ENCODE peak calls at places on chromosome 12, in eight cellular contexts. A is GM06990; D is CD8-positive, alpha-beta T cell; Z is hepatocyte; M is astrocyte of the cerebellum; N is fibroblast of pulmonary artery; U is psoas muscle; O is spleen. J is an unnamed sample.

GRCh38 chr12:115323223-115323905 is 639.4 kb upstream of the TBX3 start:
- DNase-seq in A (no peak), D (no peak), U (no peak), M (no peak), N (peak), O (no peak), Z (no peak), J (peak)

GRCh38 chr12:29415111-29415510 is 34.1 kb upstream of the ERGIC2 start:
- DNase-seq in M (peak), Z (no peak), U (no peak), D (no peak), A (no peak), N (peak), O (no peak), J (no peak)

GRCh38 chr12:52044284-52044983 is 6.8 kb upstream of the NR4A1 start:
- DNase-seq in D (no peak), Z (no peak), O (peak), A (no peak), N (peak), M (peak), U (peak), J (no peak)

GRCh38 chr12:8712572-8712971 is 14.8 kb downstream of the RIMKLB start:
- DNase-seq in A (no peak), D (no peak), N (no peak), Z (no peak), U (no peak), O (no peak), M (no peak), J (no peak)

GRCh38 chr12:16198884-16199283 is 78.6 kb downstream of the SLC15A5 start:
- DNase-seq in M (no peak), U (no peak), O (no peak), Z (no peak), A (peak), D (no peak), N (no peak), J (no peak)

GRCh38 chr12:57793920-57794319 is 11.3 kb downstream of the TSFM start:
- DNase-seq in N (peak), O (no peak), D (no peak), A (no peak), M (no peak), U (no peak), Z (no peak), J (no peak)

GRCh38 chr12:21696603-21697002 is 39.0 kb upstream of the LDHB start:
- DNase-seq in N (no peak), O (no peak), M (no peak), A (no peak), D (no peak), U (no peak), Z (no peak), J (no peak)

GRCh38 chr12:69240625-69240984 is 1.2 kb downstream of the CPSF6 start:
- DNase-seq in D (no peak), U (no peak), N (no peak), M (no peak), O (no peak), Z (peak), A (no peak), J (no peak)

GRCh38 chr12:69660164-69660863 is 38.8 kb downstream of the BEST3 start:
- DNase-seq in O (no peak), A (no peak), N (no peak), U (no peak), D (no peak), Z (no peak), M (no peak), J (no peak)

GRCh38 chr12:93135286-93136239 is 206.5 kb upstream of the EEA1 start:
- DNase-seq in N (no peak), O (no peak), Z (peak), D (no peak), M (peak), U (no peak), A (peak), J (peak)

GRCh38 chr12:64687816-64688599 is 71.2 kb downstream of the GNS start:
- DNase-seq in A (no peak), U (no peak), O (no peak), M (no peak), Z (no peak), N (no peak), D (no peak), J (peak)

GRCh38 chr12:88994537-88994936 is 357.8 kb downstream of the DUSP6 start:
- DNase-seq in D (no peak), A (no peak), Z (no peak), O (no peak), M (no peak), U (no peak), N (no peak), J (no peak)

GRCh38 chr12:31261744-31262143 is 64.2 kb downstream of the SINHCAF start:
- DNase-seq in A (no peak), U (no peak), N (no peak), M (no peak), D (no peak), Z (no peak), O (no peak), J (no peak)

GRCh38 chr12:71755146-71755892 is 656 bp downstream of the RAB21 start:
- DNase-seq in A (peak), M (no peak), U (peak), Z (peak), O (no peak), N (peak), D (peak), J (no peak)

GRCh38 chr12:132445884-132446471 is 44.0 kb upstream of the FBRSL1 start:
- DNase-seq in D (peak), A (no peak), O (peak), Z (peak), M (no peak), U (peak), N (peak), J (no peak)
- H3K4me3 ChIP-seq in D (peak), A (no peak), O (no peak), Z (no peak), M (no peak), U (no peak), N (peak), J (no peak)

DNA sequence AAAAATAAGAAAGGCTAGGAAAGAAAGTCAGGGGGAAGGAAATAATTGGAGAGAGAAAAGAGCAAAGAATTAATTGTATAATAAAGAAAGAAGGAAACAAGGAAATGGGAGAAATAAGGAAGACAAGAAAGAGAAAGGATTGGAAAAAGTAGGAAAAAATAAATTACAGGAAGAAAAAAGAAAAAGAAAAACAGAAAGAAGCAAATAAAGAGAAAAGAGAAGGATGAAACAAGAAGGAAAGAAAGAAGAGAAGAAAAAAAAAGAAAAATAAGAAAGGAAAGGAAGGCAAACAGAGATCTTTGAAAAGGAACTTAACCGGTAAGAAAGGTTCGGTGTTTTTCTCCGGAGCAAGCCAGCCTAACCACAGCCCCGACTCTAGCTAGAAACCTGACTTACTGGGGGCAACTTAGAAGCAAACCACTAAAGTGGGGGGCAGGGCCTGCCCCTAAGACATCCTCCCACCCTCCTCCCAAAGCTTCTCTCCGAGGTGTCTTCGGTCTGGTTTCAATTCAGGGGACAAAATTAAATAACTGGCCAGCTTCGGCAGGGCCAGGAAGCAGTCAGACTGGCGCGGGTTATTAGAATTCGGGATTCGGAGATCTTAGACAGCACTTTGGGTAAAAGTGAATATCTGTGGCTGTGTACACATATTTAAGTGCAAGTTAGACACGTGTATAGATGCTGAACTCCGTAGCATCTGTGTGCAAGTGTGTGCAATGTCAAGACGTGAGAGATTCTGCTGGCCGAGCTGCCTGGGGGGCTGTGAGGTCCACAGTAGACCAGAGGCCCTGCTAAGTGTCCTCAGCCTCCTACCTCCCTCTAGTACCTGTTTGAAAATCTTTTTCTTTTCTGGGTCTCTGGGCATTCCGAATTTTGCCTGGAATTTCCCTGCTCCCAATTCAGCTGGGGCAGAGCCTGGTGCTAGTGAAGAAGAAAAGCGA is 4.2 kb upstream of the HOXC10 start:
- DNase-seq in M (no peak), Z (no peak), A (no peak), U (peak), N (no peak), D (no peak), O (no peak), J (no peak)
- TF ChIP-seq CTCF in M (no peak), Z (no peak), A (no peak), U (no peak), N (no peak), D (no peak), O (no peak), J (no peak)

GRCh38 chr12:76264617-76265016 is 83.6 kb downstream of the BBS10 start:
- DNase-seq in U (no peak), M (no peak), D (no peak), A (no peak), O (no peak), Z (no peak), N (peak), J (no peak)

GRCh38 chr12:76268267-76268666 is 79.9 kb downstream of the BBS10 start:
- DNase-seq in O (no peak), N (no peak), A (no peak), D (no peak), Z (no peak), M (no peak), U (no peak), J (no peak)

GRCh38 chr12:76270657-76271358 is 77.4 kb downstream of the BBS10 start:
- DNase-seq in U (no peak), M (no peak), N (no peak), D (no peak), A (no peak), Z (no peak), O (no peak), J (no peak)

GRCh38 chr12:76266797-76267196 is 81.4 kb downstream of the BBS10 start:
- DNase-seq in U (peak), D (no peak), O (no peak), M (peak), A (no peak), N (peak), Z (peak), J (peak)

DNA sequence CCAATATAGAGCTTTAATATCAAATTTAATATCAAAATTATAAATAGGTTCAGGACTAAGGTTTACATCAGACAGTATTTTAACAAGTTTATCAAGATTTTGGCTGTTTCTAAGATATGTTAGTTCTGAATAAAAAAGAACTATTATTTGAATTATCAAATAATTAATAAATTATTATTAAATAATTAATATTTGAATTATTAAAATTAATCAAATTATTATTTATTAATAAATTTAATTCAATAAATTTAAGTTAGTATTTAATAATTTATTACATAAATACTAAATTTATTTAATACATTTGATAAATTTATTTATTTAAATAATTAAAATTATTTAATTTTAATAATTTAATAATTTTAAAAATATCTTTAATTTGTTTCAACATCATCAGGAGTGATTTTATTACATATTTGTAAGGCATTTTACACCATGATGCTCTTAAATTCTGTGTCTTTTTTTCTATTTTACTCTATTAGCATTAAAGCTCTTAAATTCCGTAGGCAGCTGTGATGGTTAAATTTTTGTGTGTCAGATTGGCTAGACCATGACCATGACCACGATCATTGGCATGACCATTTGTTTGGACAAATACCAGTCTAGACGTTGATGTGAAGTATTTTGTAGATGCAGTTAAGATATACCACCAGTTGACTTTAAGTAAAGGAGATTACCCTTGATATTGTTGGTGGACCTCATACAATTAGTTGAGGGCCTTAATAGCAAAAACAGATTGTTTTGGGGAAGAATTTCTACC is 82.6 kb downstream of the BBS10 start:
- DNase-seq in D (no peak), M (no peak), U (no peak), N (no peak), A (no peak), O (no peak), Z (no peak), J (no peak)
- H3K4me3 ChIP-seq in D (no peak), M (no peak), U (no peak), N (no peak), A (no peak), O (no peak), Z (no peak), J (no peak)

DNA sequence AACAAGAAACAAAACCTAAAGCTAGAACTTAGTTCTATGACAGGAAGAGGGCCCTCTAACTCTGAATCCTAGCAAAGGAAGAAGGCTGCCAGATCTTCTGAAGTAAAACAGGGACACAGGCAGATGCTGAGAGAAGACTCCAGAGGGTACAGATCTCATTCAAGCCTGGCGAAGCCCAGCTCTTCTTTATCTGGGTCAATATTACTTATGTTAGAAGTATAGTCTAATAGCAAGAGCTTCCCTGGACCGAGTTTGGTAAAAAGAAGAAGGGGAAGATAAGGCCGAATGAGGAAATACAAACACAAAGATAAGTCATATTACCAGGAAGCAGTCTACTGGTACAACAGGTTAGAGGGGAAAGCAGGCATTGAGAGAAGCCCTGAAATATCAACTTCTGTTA is 79.9 kb upstream of the CCDC91 start:
- DNase-seq in O (no peak), A (no peak), Z (no peak), M (no peak), U (no peak), D (no peak), N (peak), J (no peak)
- TF ChIP-seq CTCF in O (no peak), A (no peak), Z (no peak), M (no peak), U (no peak), D (no peak), N (peak), J (no peak)